ENCODE peak calls at places on chromosomes 13 and 19, in four cellular contexts. N is IMR-90, S is neuronal stem cell, T is mesendoderm. X is an unnamed sample.

GRCh38 chr13:99926014-99926731 is 45.4 kb downstream of the ZIC5 start:
- DNase-seq in N (peak), S (no peak), T (no peak), X (peak)

GRCh38 chr13:105972306-105972721 is 563.1 kb downstream of the EFNB2 start:
- DNase-seq in N (no peak), S (no peak), T (no peak), X (peak)

GRCh38 chr19:17125728-17126677 is 50.4 kb downstream of the MYO9B start:
- DNase-seq in N (peak), S (no peak), T (no peak), X (peak)

GRCh38 chr13:42001580-42001979 is 40.7 kb upstream of the VWA8 start:
- DNase-seq in N (peak), S (no peak), T (peak), X (peak)

GRCh38 chr19:21023901-21024300 is 3.4 kb downstream of the ZNF430 start:
- DNase-seq in N (peak), S (no peak), T (no peak), X (no peak)

GRCh38 chr13:41495044-41495443 is 37.7 kb downstream of the RGCC start:
- DNase-seq in N (no peak), S (no peak), T (no peak), X (no peak)

GRCh38 chr13:113407531-113408393 is 43.8 kb upstream of the GRTP1 start:
- DNase-seq in N (no peak), S (no peak), T (no peak), X (no peak)

GRCh38 chr13:98405107-98405571 is 171.8 kb downstream of the STK24 start:
- DNase-seq in N (no peak), S (peak), T (peak), X (no peak)

GRCh38 chr19:40217921-40218890 is at the start of gene TTC9B:
- DNase-seq in N (no peak), S (peak), T (peak), X (no peak)

GRCh38 chr13:97273341-97273831 is 51.3 kb downstream of the MBNL2 start:
- DNase-seq in N (no peak), S (no peak), T (no peak), X (no peak)

GRCh38 chr19:52248256-52248655 is 21.1 kb upstream of the ZNF766 start:
- DNase-seq in N (peak), S (no peak), T (peak), X (peak)

GRCh38 chr19:916645-917322 is 349 bp upstream of the KISS1R start:
- DNase-seq in N (no peak), S (no peak), T (no peak), X (no peak)

GRCh38 chr19:40274585-40275544 is 10.3 kb downstream of the AKT2 start:
- DNase-seq in N (no peak), S (no peak), T (no peak), X (no peak)

GRCh38 chr13:53694814-53695533 is 666.4 kb downstream of the OLFM4 start:
- DNase-seq in N (no peak), S (no peak), T (peak), X (no peak)

GRCh38 chr13:83829800-83830199 is 52.5 kb downstream of the SLITRK1 start:
- DNase-seq in N (no peak), S (no peak), T (peak), X (no peak)

GRCh38 chr13:75544681-75545333 is 4.8 kb upstream of the UCHL3 start:
- DNase-seq in N (peak), S (no peak), T (no peak), X (peak)

GRCh38 chr19:19782783-19783182 is 38.8 kb downstream of the ZNF506 start:
- DNase-seq in N (no peak), S (no peak), T (no peak), X (no peak)

GRCh38 chr19:58558066-58558622 is at the start of gene UBE2M:
- DNase-seq in N (no peak), S (no peak), T (peak), X (no peak)

GRCh38 chr19:16739546-16739945 is 19.9 kb downstream of the NWD1 start:
- DNase-seq in N (no peak), S (no peak), T (no peak), X (no peak)

GRCh38 chr19:39937094-39937493 is 2.7 kb upstream of the FCGBP start:
- DNase-seq in N (no peak), S (no peak), T (no peak), X (no peak)

GRCh38 chr19:2170219-2170618 is 6.5 kb downstream of the DOT1L start:
- DNase-seq in N (no peak), S (no peak), T (no peak), X (peak)

GRCh38 chr13:30319703-30320102 is 12.4 kb upstream of the KATNAL1 start:
- DNase-seq in N (no peak), S (no peak), T (no peak), X (no peak)

GRCh38 chr19:56170261-56170660 is 5.5 kb upstream of the GALP start:
- DNase-seq in N (peak), S (no peak), T (no peak), X (no peak)

GRCh38 chr13:96179309-96179708 is 89.4 kb downstream of the HS6ST3 start:
- DNase-seq in N (no peak), S (no peak), T (peak), X (no peak)

GRCh38 chr13:33312150-33312908 is 26.8 kb upstream of the STARD13 start:
- DNase-seq in N (peak), S (no peak), T (peak), X (peak)
- H3K4ac ChIP-seq in N (no peak), S (no peak), T (no peak), X (no peak)

GRCh38 chr19:54190942-54191670 is at the start of gene TSEN34:
- DNase-seq in N (peak), S (peak), T (peak), X (peak)

GRCh38 chr19:54190503-54190941 is 586 bp upstream of the TSEN34 start:
- DNase-seq in N (peak), S (peak), T (peak), X (peak)

GRCh38 chr19:54192972-54193371 is 1.9 kb downstream of the TSEN34 start:
- DNase-seq in N (no peak), S (no peak), T (no peak), X (no peak)

GRCh38 chr19:54189668-54190502 is 505 bp upstream of the MBOAT7 start:
- DNase-seq in N (peak), S (peak), T (peak), X (peak)

DNA sequence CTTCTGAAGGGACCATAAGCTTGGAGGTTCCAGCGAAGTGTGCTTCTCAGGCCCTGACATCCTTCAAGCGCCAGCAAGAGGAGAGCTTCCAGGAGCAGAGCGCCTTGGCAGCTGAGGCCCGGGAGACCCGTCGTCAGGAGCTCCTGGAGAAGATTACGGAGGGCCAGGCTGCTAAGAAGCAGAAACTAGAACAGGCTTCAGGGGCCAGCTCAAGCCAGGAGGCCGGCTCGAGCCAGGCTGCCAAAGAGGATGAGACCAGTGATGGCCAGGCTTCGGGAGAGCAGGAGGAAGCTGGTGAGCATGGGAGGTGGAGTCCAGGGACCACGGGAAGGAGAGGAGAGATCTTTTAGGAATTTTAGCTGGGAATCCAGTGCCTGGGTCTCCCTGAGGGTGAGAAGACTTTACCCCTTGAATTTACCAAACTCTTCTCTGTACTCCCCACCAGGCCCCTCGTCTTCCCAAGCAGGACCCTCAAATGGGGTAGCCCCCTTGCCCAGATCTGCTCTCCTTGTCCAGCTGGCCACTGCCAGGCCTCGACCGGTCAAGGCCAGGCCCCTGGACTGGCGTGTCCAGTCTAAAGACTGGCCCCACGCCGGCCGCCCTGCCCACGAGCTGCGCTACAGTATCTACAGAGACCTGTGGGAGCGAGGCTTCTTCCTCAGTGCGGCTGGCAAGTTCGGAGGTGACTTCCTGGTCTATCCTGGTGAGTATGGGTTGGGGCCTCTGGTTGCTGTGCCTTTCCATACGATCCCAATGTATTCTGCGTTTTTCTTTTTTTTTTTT is 754 bp downstream of the TSEN34 start:
- DNase-seq in N (peak), S (no peak), T (no peak), X (no peak)
- H3K4ac ChIP-seq in N (peak), S (peak), T (no peak), X (peak)

DNA sequence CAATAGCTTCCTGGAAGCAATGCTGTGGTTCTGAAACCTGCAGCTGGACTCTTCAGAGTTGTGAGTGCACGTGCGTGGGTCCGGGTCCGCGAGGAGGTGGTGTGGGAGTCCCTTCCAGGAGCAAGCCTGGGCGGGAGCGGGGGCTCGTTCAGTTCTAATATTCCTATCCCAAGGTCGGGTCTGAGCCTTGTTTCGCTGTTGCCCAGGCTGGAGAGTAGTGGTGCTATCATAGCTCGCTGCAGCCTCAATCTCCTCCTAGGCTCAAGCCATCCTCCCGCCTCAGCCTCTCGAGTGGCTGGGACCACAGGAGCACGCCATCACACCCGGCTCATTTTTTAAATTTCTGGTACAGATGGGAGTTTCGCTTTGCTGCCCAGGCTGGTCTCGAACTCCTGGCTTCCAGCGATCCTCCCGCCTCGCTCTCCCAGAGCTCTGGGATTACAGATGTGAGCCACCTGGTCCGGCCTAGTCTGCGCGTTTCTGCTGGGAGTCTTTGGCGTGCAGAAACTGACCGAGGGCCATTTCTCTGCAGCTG is 625 bp downstream of the ZFP82 start:
- DNase-seq in N (no peak), S (no peak), T (peak), X (peak)
- H3K4ac ChIP-seq in N (peak), S (peak), T (no peak), X (peak)

GRCh38 chr19:7497292-7497691 is 8.5 kb upstream of the PEX11G start:
- DNase-seq in N (no peak), S (no peak), T (peak), X (no peak)

GRCh38 chr19:7504684-7505083 is 11.2 kb upstream of the ZNF358 start:
- DNase-seq in N (no peak), S (no peak), T (no peak), X (no peak)

GRCh38 chr19:7502552-7502951 is 13.4 kb upstream of the ZNF358 start:
- DNase-seq in N (no peak), S (no peak), T (no peak), X (no peak)

GRCh38 chr19:7505288-7505681 is 10.6 kb upstream of the ZNF358 start:
- DNase-seq in N (no peak), S (no peak), T (no peak), X (no peak)

GRCh38 chr19:7500811-7501450 is 12.1 kb upstream of the PEX11G start:
- DNase-seq in N (peak), S (peak), T (peak), X (no peak)
- H3K4ac ChIP-seq in N (no peak), S (no peak), T (no peak), X (no peak)